ENCODE peak calls at places on chromosome 17, in nine cellular contexts. Z, T, M, F, B, I, J, L and H are unnamed samples. For H3K9me3, the result is how much of the 10 kb centered on the place peaks cover.

GRCh38 chr17:1197781-1198490 is 18.2 kb upstream of the ABR start:
- DNase-seq in Z (no peak), T (peak), M (peak), F (no peak), B (peak), I (peak), J (peak), L (no peak), H (no peak)

GRCh38 chr17:68200689-68201424 is 47.0 kb upstream of the AMZ2 start:
- DNase-seq in Z (peak), T (peak), M (peak), F (peak), B (peak), I (peak), J (peak), L (peak), H (peak)

GRCh38 chr17:47275245-47275984 is 21.8 kb downstream of the ITGB3 start:
- DNase-seq in Z (no peak), T (no peak), M (no peak), F (no peak), B (peak), I (peak), J (peak), L (peak), H (peak)

GRCh38 chr17:2928294-2928890 is 132.2 kb downstream of the RAP1GAP2 start:
- DNase-seq in Z (no peak), T (no peak), M (no peak), F (no peak), B (no peak), I (no peak), J (peak), L (no peak), H (peak)

GRCh38 chr17:75371981-75372380 is 33.5 kb downstream of the GRB2 start:
- DNase-seq in Z (no peak), T (no peak), M (no peak), F (no peak), B (no peak), I (no peak), J (no peak), L (no peak), H (no peak)

GRCh38 chr17:67353929-67354557 is 12.3 kb downstream of the PSMD12 start:
- DNase-seq in Z (no peak), T (no peak), M (no peak), F (peak), B (no peak), I (no peak), J (no peak), L (no peak), H (no peak)

GRCh38 chr17:21066394-21066793 is 23.6 kb upstream of the USP22 start:
- DNase-seq in Z (no peak), T (no peak), M (no peak), F (no peak), B (no peak), I (no peak), J (peak), L (no peak), H (no peak)

GRCh38 chr17:2090804-2091534 is 36.1 kb downstream of the HIC1 start:
- DNase-seq in Z (no peak), T (no peak), M (no peak), F (no peak), B (peak), I (peak), J (no peak), L (peak), H (no peak)

GRCh38 chr17:72445055-72445991 is 324.5 kb downstream of the SOX9 start:
- DNase-seq in Z (no peak), T (no peak), M (no peak), F (no peak), B (no peak), I (no peak), J (peak), L (no peak), H (no peak)

GRCh38 chr17:77700165-77700881 is 258.2 kb upstream of the TNRC6C start:
- DNase-seq in Z (no peak), T (no peak), M (no peak), F (no peak), B (no peak), I (no peak), J (no peak), L (no peak), H (no peak)

GRCh38 chr17:64081802-64082799 is 47.8 kb downstream of the ERN1 start:
- DNase-seq in Z (no peak), T (no peak), M (peak), F (peak), B (no peak), I (no peak), J (no peak), L (peak), H (peak)

GRCh38 chr17:39651908-39652634 is 13.1 kb upstream of the TCAP start:
- DNase-seq in Z (no peak), T (no peak), M (no peak), F (no peak), B (no peak), I (no peak), J (no peak), L (no peak), H (no peak)

GRCh38 chr17:7572588-7573323 is 6.7 kb upstream of the CD68 start:
- DNase-seq in Z (no peak), T (peak), M (peak), F (peak), B (peak), I (peak), J (peak), L (peak), H (peak)

GRCh38 chr17:9322298-9322697 is 253.3 kb downstream of the STX8 start:
- DNase-seq in Z (no peak), T (no peak), M (no peak), F (no peak), B (no peak), I (no peak), J (no peak), L (no peak), H (no peak)

GRCh38 chr17:72699566-72699965 is 392.9 kb downstream of the SLC39A11 start:
- DNase-seq in Z (no peak), T (no peak), M (no peak), F (no peak), B (no peak), I (no peak), J (no peak), L (no peak), H (no peak)

GRCh38 chr17:15652960-15653359 is 31.2 kb downstream of the TRIM16 start:
- DNase-seq in Z (no peak), T (no peak), M (no peak), F (no peak), B (no peak), I (no peak), J (no peak), L (no peak), H (no peak)

GRCh38 chr17:76086384-76086783 is 7.4 kb downstream of the ZACN start:
- DNase-seq in Z (no peak), T (no peak), M (no peak), F (no peak), B (no peak), I (no peak), J (no peak), L (no peak), H (no peak)

GRCh38 chr17:42016411-42016831 is 818 bp downstream of the DNAJC7 start:
- DNase-seq in Z (no peak), T (no peak), M (no peak), F (no peak), B (no peak), I (no peak), J (no peak), L (no peak), H (no peak)

GRCh38 chr17:2564876-2565275 is 28.6 kb upstream of the PAFAH1B1 start:
- DNase-seq in Z (no peak), T (no peak), M (no peak), F (peak), B (no peak), I (no peak), J (peak), L (peak), H (no peak)

GRCh38 chr17:69415431-69415830 is 934 bp downstream of the MAP2K6 start:
- DNase-seq in Z (no peak), T (no peak), M (no peak), F (no peak), B (no peak), I (no peak), J (no peak), L (no peak), H (no peak)

GRCh38 chr17:8490256-8491023 is 54.8 kb downstream of the NDEL1 start:
- DNase-seq in Z (no peak), T (no peak), M (no peak), F (no peak), B (no peak), I (no peak), J (no peak), L (no peak), H (no peak)

GRCh38 chr17:56735842-56736241 is 97.9 kb downstream of the C17orf67 start:
- DNase-seq in Z (no peak), T (no peak), M (no peak), F (no peak), B (no peak), I (no peak), J (peak), L (no peak), H (no peak)

GRCh38 chr17:7654832-7655540 is 4.3 kb downstream of the ATP1B2 start:
- DNase-seq in Z (no peak), T (no peak), M (no peak), F (no peak), B (no peak), I (no peak), J (no peak), L (no peak), H (no peak)

GRCh38 chr17:65604070-65604469 is 42.6 kb upstream of the AXIN2 start:
- DNase-seq in Z (no peak), T (no peak), M (no peak), F (no peak), B (no peak), I (no peak), J (no peak), L (no peak), H (no peak)

GRCh38 chr17:17125136-17126084 is 80.7 kb downstream of the PLD6 start:
- DNase-seq in Z (no peak), T (peak), M (peak), F (no peak), B (no peak), I (no peak), J (no peak), L (no peak), H (no peak)

GRCh38 chr17:15920758-15921239 is 24.1 kb upstream of the ADORA2B start:
- DNase-seq in Z (no peak), T (no peak), M (no peak), F (no peak), B (peak), I (no peak), J (no peak), L (peak), H (no peak)

GRCh38 chr17:40980594-40980993 is 3.5 kb downstream of the KRT40 start:
- DNase-seq in Z (no peak), T (no peak), M (no peak), F (no peak), B (peak), I (no peak), J (no peak), L (no peak), H (no peak)

GRCh38 chr17:42347198-42347597 is 41.0 kb downstream of the STAT3 start:
- DNase-seq in Z (no peak), T (no peak), M (no peak), F (no peak), B (peak), I (no peak), J (peak), L (peak), H (no peak)

GRCh38 chr17:41710472-41711090 is 1.6 kb upstream of the GAST start:
- DNase-seq in Z (no peak), T (no peak), M (no peak), F (no peak), B (no peak), I (no peak), J (no peak), L (no peak), H (peak)

GRCh38 chr17:77886387-77886728 is 72.1 kb upstream of the TNRC6C start:
- DNase-seq in Z (no peak), T (peak), M (no peak), F (no peak), B (peak), I (no peak), J (peak), L (no peak), H (no peak)

GRCh38 chr17:7632492-7632894 is 2.6 kb downstream of the SHBG start:
- DNase-seq in Z (no peak), T (no peak), M (no peak), F (peak), B (no peak), I (peak), J (peak), L (no peak), H (peak)

GRCh38 chr17:10171057-10171456 is 27.3 kb downstream of the GAS7 start:
- DNase-seq in Z (no peak), T (no peak), M (no peak), F (no peak), B (peak), I (peak), J (no peak), L (no peak), H (no peak)

DNA sequence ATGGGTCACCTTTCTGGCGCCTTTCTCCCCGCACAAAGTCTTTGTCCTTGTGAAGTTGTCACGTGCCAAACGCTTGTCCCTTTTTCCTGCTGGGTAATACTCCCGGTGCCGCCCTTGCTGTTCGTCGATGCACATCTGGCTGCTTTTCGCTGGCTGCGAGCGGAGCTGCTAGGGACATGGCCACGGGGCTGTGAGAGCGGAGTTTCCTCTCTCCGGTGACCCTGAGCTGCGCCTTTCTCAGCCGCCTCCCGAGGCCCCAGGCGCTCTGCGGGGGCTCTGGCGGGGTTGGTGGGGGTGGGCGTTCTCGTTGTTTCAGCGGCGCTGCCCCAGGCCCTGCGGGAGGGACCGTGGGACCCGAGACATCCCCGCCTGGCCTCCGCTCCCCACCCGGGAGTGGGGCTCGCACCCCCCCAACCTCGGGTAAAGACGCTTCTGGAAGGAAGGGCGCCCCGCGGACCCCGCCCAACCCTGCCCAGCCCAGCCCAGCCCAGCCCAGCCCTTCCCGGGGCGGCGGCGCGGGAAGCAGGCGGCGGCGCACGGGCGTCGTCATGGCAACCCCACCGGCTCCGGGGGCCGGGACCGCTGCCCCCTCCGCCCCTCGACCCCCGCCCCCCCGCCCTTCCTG is 12.2 kb downstream of the CHMP6 start:
- DNase-seq in Z (no peak), T (peak), M (no peak), F (no peak), B (peak), I (peak), J (no peak), L (no peak), H (no peak)
- H3K4me3 ChIP-seq in Z (no peak), T (no peak), M (no peak), F (peak), B (peak), I (peak), J (peak), L (no peak), H (no peak)

DNA sequence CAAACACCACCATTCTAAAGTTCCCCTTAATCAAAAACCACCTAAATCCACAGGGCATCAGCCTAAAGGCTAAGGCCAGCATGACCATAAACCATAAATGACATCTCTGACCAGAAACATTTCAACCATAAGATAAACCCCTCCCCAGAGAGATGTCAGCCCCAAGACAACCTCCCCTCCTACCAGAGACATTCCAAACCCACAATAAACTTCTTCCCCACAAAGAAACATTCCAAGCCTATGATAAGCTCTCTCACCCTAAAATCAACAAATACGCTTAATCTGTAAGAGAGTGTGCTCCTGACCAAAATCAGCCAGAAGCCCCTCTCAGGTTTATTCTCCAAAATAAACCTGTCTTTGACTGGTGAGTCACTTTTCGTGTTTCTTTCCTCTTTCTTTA is 54.8 kb downstream of the SLFN5 start:
- DNase-seq in Z (no peak), T (no peak), M (no peak), F (no peak), B (no peak), I (no peak), J (no peak), L (no peak), H (no peak)
- H3K9me3 ChIP-seq in Z (under half), T (under half), M (under half), F (under half), B (under half), I (under half), J (under half), L (under half), H (under half)

DNA sequence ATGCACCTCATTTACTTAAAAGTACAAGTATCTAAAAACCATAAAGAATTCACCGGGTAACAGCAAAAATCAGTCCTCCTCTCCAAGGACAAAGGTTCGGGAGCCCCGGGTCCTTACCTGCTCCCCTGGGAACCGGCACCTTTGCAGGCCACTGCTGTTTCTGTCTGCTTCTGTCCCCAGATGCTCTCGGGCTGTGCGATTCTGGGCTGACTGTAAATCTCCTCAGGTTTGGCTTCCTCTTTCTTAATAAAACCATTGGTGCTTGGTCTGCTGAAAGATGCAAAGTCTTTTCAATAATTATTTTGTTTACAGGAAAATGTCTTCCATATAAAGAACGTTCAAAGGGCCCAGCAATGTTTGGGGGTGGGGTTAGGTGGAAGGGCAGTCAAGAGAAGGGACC is 63.9 kb downstream of the MARCHF10 start:
- DNase-seq in Z (no peak), T (no peak), M (no peak), F (no peak), B (no peak), I (no peak), J (no peak), L (no peak), H (no peak)
- H3K4me3 ChIP-seq in Z (no peak), T (no peak), M (no peak), F (no peak), B (no peak), I (no peak), J (no peak), L (no peak), H (no peak)

GRCh38 chr17:22304667-22305303 is 612.5 kb downstream of the KCNJ18 start:
- DNase-seq in Z (no peak), T (no peak), M (no peak), F (no peak), B (no peak), I (no peak), J (no peak), L (no peak), H (no peak)
- H3K9me3 ChIP-seq in Z (under half), T (half or more), M (under half), F (under half), B (under half), I (under half), J (under half), L (under half), H (under half)

GRCh38 chr17:27458524-27458908 is 2.3 kb downstream of the KSR1 start:
- DNase-seq in Z (no peak), T (no peak), M (no peak), F (no peak), B (no peak), I (no peak), J (no peak), L (no peak), H (no peak)

GRCh38 chr17:27457405-27457730 is 1.1 kb downstream of the KSR1 start:
- DNase-seq in Z (no peak), T (no peak), M (no peak), F (no peak), B (no peak), I (no peak), J (no peak), L (no peak), H (no peak)

GRCh38 chr17:27459433-27459832 is 3.2 kb downstream of the KSR1 start:
- DNase-seq in Z (no peak), T (no peak), M (no peak), F (no peak), B (no peak), I (no peak), J (no peak), L (no peak), H (no peak)

GRCh38 chr17:27456681-27457404 is 595 bp downstream of the KSR1 start:
- DNase-seq in Z (no peak), T (peak), M (no peak), F (peak), B (peak), I (peak), J (no peak), L (no peak), H (peak)

GRCh38 chr17:27457731-27458523 is 1.7 kb downstream of the KSR1 start:
- DNase-seq in Z (no peak), T (no peak), M (no peak), F (peak), B (no peak), I (no peak), J (no peak), L (no peak), H (no peak)
- H3K4me3 ChIP-seq in Z (peak), T (peak), M (peak), F (peak), B (peak), I (peak), J (peak), L (peak), H (peak)